ENCODE peak calls at places on chromosomes 7 and 10, in six cellular contexts. One of them, this sample, is unnamed.

GRCh38 chr10:79209340-79209739 is 137.9 kb upstream of the PPIF start:
- DNase-seq in DND-41: no peak
- DNase-seq in GM10248: no peak
- DNase-seq in H9: no peak
- DNase-seq in LNCaP clone FGC: no peak
- DNase-seq in upper lobe of right lung: no peak
- DNase-seq in this sample: no peak

GRCh38 chr10:48249763-48250351 is 24.6 kb downstream of the FRMPD2 start:
- DNase-seq in DND-41: peak
- DNase-seq in GM10248: peak
- DNase-seq in H9: no peak
- DNase-seq in LNCaP clone FGC: no peak
- DNase-seq in upper lobe of right lung: no peak
- DNase-seq in this sample: no peak

GRCh38 chr7:20352573-20353304 is 22.0 kb downstream of the ITGB8 start:
- DNase-seq in DND-41: no peak
- DNase-seq in GM10248: no peak
- DNase-seq in H9: no peak
- DNase-seq in LNCaP clone FGC: no peak
- DNase-seq in upper lobe of right lung: no peak
- DNase-seq in this sample: no peak

GRCh38 chr7:151410405-151411390 is 860 bp upstream of the WDR86 start:
- DNase-seq in DND-41: no peak
- DNase-seq in GM10248: no peak
- DNase-seq in H9: peak
- DNase-seq in LNCaP clone FGC: no peak
- DNase-seq in upper lobe of right lung: peak
- DNase-seq in this sample: no peak

GRCh38 chr10:24783504-24783903 is 59.8 kb upstream of the ARHGAP21 start:
- DNase-seq in DND-41: no peak
- DNase-seq in GM10248: no peak
- DNase-seq in H9: no peak
- DNase-seq in LNCaP clone FGC: no peak
- DNase-seq in upper lobe of right lung: no peak
- DNase-seq in this sample: no peak

GRCh38 chr10:103695584-103696005 is 159.8 kb downstream of the SH3PXD2A start:
- DNase-seq in DND-41: no peak
- DNase-seq in GM10248: peak
- DNase-seq in H9: no peak
- DNase-seq in LNCaP clone FGC: no peak
- DNase-seq in upper lobe of right lung: no peak
- DNase-seq in this sample: no peak

GRCh38 chr10:11685787-11686218 is 56.4 kb upstream of the ECHDC3 start:
- DNase-seq in DND-41: peak
- DNase-seq in GM10248: peak
- DNase-seq in H9: no peak
- DNase-seq in LNCaP clone FGC: peak
- DNase-seq in upper lobe of right lung: peak
- DNase-seq in this sample: peak

GRCh38 chr10:123270221-123270620 is 116.0 kb downstream of the BUB3 start:
- DNase-seq in DND-41: no peak
- DNase-seq in GM10248: no peak
- DNase-seq in H9: no peak
- DNase-seq in LNCaP clone FGC: no peak
- DNase-seq in upper lobe of right lung: no peak
- DNase-seq in this sample: no peak

GRCh38 chr10:77890097-77890496 is 36.5 kb downstream of the DLG5 start:
- DNase-seq in DND-41: no peak
- DNase-seq in GM10248: no peak
- DNase-seq in H9: peak
- DNase-seq in LNCaP clone FGC: no peak
- DNase-seq in upper lobe of right lung: no peak
- DNase-seq in this sample: no peak

GRCh38 chr7:96910484-96910883 is 94.9 kb upstream of the DLX6 start:
- DNase-seq in DND-41: no peak
- DNase-seq in GM10248: no peak
- DNase-seq in H9: no peak
- DNase-seq in LNCaP clone FGC: no peak
- DNase-seq in upper lobe of right lung: no peak
- DNase-seq in this sample: no peak

GRCh38 chr7:1810521-1810920 is 140.4 kb downstream of the ELFN1 start:
- DNase-seq in DND-41: no peak
- DNase-seq in GM10248: no peak
- DNase-seq in H9: no peak
- DNase-seq in LNCaP clone FGC: no peak
- DNase-seq in upper lobe of right lung: peak
- DNase-seq in this sample: no peak

GRCh38 chr7:35975851-35976454 is 175.1 kb downstream of the SEPTIN7 start:
- DNase-seq in DND-41: peak
- DNase-seq in GM10248: peak
- DNase-seq in H9: no peak
- DNase-seq in LNCaP clone FGC: peak
- DNase-seq in upper lobe of right lung: no peak
- DNase-seq in this sample: peak

GRCh38 chr7:101330011-101330484 is 8.4 kb upstream of the IFT22 start:
- DNase-seq in DND-41: no peak
- DNase-seq in GM10248: no peak
- DNase-seq in H9: no peak
- DNase-seq in LNCaP clone FGC: no peak
- DNase-seq in upper lobe of right lung: no peak
- DNase-seq in this sample: no peak

GRCh38 chr7:102318482-102318971 is 31.9 kb downstream of the SH2B2 start:
- DNase-seq in DND-41: no peak
- DNase-seq in GM10248: no peak
- DNase-seq in H9: no peak
- DNase-seq in LNCaP clone FGC: peak
- DNase-seq in upper lobe of right lung: no peak
- DNase-seq in this sample: peak

GRCh38 chr7:27112960-27113949 is 10.8 kb upstream of the HOXA2 start:
- DNase-seq in DND-41: no peak
- DNase-seq in GM10248: no peak
- DNase-seq in H9: peak
- DNase-seq in LNCaP clone FGC: no peak
- DNase-seq in upper lobe of right lung: no peak
- DNase-seq in this sample: no peak

GRCh38 chr7:84162125-84162524 is 32.5 kb downstream of the SEMA3A start:
- DNase-seq in DND-41: no peak
- DNase-seq in GM10248: no peak
- DNase-seq in H9: no peak
- DNase-seq in LNCaP clone FGC: no peak
- DNase-seq in upper lobe of right lung: no peak
- DNase-seq in this sample: no peak

GRCh38 chr10:84427903-84428650 is 99.7 kb downstream of the CCSER2 start:
- DNase-seq in DND-41: no peak
- DNase-seq in GM10248: no peak
- DNase-seq in H9: no peak
- DNase-seq in LNCaP clone FGC: no peak
- DNase-seq in upper lobe of right lung: no peak
- DNase-seq in this sample: no peak

GRCh38 chr7:140923358-140924006 is 1.2 kb downstream of the BRAF start:
- DNase-seq in DND-41: no peak
- DNase-seq in GM10248: no peak
- DNase-seq in H9: no peak
- DNase-seq in LNCaP clone FGC: no peak
- DNase-seq in upper lobe of right lung: no peak
- DNase-seq in this sample: no peak

DNA sequence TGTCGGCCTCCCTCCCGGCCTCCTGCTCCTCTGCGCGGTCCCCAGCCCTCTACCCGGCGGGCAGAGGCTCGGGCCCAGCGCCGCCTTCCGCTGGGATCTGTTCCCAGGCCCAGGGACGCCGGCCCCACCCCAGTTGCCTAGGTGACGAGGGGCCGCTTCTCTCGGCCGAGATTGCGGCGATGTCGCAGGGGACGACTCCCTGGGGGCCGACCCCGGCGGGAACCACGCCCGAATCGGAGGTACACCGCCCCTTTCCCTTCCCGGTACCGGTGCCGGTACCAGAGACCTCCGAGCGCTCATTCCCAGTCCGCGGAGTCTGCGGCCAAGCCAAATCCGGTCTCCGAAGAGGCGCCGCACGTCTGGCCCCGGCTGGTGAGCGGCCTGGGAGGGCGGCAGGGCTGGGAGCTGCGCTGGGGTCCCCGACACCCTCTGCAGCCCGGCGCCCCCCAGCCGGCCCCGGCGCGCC is at the start of gene CABCOCO1:
- DNase-seq in DND-41: no peak
- DNase-seq in GM10248: no peak
- DNase-seq in H9: peak
- DNase-seq in LNCaP clone FGC: no peak
- DNase-seq in upper lobe of right lung: peak
- DNase-seq in this sample: no peak
- TF ChIP-seq CTCF in DND-41: no peak
- TF ChIP-seq CTCF in GM10248: no peak
- TF ChIP-seq CTCF in H9: peak
- TF ChIP-seq CTCF in LNCaP clone FGC: no peak
- TF ChIP-seq CTCF in upper lobe of right lung: peak
- TF ChIP-seq CTCF in this sample: no peak

DNA sequence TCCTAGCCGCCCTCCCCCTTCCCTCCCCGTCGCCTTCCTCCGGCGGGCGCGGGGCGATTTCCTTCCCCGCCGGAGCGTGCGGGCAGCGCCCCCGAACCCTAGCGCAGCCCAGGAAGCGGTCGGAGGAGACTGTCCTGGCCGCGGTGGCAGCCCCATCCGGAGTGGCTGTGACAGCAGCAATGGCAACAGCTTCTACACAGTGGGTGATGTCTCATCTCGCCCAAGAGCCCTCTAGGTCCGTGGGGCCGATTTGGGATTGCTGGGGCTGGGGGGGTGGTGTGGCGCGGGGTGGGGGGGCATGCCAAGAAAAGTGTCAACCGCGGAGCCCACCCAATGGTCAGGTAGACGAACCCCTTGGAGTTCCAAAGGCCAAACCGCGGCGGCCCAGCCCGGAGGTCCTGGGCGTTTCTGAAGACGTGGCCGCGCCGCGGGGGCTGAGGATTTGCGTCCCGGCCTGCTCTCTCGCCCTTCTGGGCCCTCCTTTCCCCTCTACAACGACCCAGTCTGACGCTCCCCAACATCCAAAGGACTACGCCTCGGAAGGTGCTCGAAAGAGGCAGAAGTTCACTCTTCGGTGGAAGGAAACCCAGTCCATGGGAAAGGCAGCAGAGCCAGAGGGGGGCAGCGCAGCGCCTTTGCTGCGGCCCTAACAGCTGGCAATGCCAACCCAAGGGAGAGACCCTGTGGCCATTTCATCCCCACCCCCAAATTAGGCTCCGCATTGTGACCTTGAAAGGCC is 603 bp upstream of the TWIST1 start:
- DNase-seq in DND-41: no peak
- DNase-seq in GM10248: peak
- DNase-seq in H9: peak
- DNase-seq in LNCaP clone FGC: no peak
- DNase-seq in upper lobe of right lung: no peak
- DNase-seq in this sample: no peak
- TF ChIP-seq CTCF in DND-41: no peak
- TF ChIP-seq CTCF in GM10248: no peak
- TF ChIP-seq CTCF in H9: no peak
- TF ChIP-seq CTCF in LNCaP clone FGC: peak
- TF ChIP-seq CTCF in upper lobe of right lung: no peak
- TF ChIP-seq CTCF in this sample: no peak

DNA sequence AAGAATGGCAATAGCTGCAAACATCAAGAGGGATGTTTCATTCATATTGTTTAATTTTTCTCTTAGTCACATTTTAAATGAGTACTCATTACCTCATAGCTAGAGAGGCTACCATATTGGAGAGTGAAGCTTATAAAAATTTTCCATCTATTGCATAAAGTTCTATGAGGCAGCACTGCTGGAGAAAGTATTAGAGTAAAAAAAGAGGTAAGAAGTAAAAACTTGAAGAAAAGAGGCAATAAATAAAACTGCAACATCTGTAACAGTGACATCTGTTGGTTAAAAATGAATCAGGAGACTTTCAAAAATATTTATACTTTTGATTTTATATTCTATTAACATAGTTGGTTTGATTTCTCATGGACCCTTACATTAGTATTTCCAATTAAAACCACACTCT is 284.5 kb upstream of the SEMA3D start:
- DNase-seq in DND-41: no peak
- DNase-seq in GM10248: no peak
- DNase-seq in H9: no peak
- DNase-seq in LNCaP clone FGC: no peak
- DNase-seq in upper lobe of right lung: no peak
- DNase-seq in this sample: no peak
- TF ChIP-seq CTCF in DND-41: no peak
- TF ChIP-seq CTCF in GM10248: no peak
- TF ChIP-seq CTCF in H9: no peak
- TF ChIP-seq CTCF in LNCaP clone FGC: no peak
- TF ChIP-seq CTCF in upper lobe of right lung: no peak
- TF ChIP-seq CTCF in this sample: no peak

GRCh38 chr7:5827755-5828154 is 46.3 kb upstream of the RNF216 start:
- DNase-seq in DND-41: peak
- DNase-seq in GM10248: peak
- DNase-seq in H9: peak
- DNase-seq in LNCaP clone FGC: no peak
- DNase-seq in upper lobe of right lung: no peak
- DNase-seq in this sample: peak
- TF ChIP-seq CTCF in DND-41: peak
- TF ChIP-seq CTCF in GM10248: peak
- TF ChIP-seq CTCF in H9: peak
- TF ChIP-seq CTCF in LNCaP clone FGC: peak
- TF ChIP-seq CTCF in upper lobe of right lung: peak
- TF ChIP-seq CTCF in this sample: peak

GRCh38 chr10:31620236-31621151 is 301.5 kb downstream of the ZEB1 start:
- DNase-seq in DND-41: no peak
- DNase-seq in GM10248: no peak
- DNase-seq in H9: peak
- DNase-seq in LNCaP clone FGC: no peak
- DNase-seq in upper lobe of right lung: no peak
- DNase-seq in this sample: no peak
- TF ChIP-seq CTCF in DND-41: no peak
- TF ChIP-seq CTCF in GM10248: no peak
- TF ChIP-seq CTCF in H9: peak
- TF ChIP-seq CTCF in LNCaP clone FGC: no peak
- TF ChIP-seq CTCF in upper lobe of right lung: peak
- TF ChIP-seq CTCF in this sample: no peak

GRCh38 chr7:18894155-18894554 is 223.3 kb downstream of the TWIST1 start:
- DNase-seq in DND-41: no peak
- DNase-seq in GM10248: no peak
- DNase-seq in H9: peak
- DNase-seq in LNCaP clone FGC: no peak
- DNase-seq in upper lobe of right lung: no peak
- DNase-seq in this sample: no peak
- TF ChIP-seq CTCF in DND-41: no peak
- TF ChIP-seq CTCF in GM10248: no peak
- TF ChIP-seq CTCF in H9: peak
- TF ChIP-seq CTCF in LNCaP clone FGC: no peak
- TF ChIP-seq CTCF in upper lobe of right lung: no peak
- TF ChIP-seq CTCF in this sample: no peak

This sample was measured in GM13977.